ENCODE peak calls at places on chromosome X, in four cellular contexts. N is body of pancreas, E is endothelial cell of umbilical vein, O is heart left ventricle. P is an unnamed sample. For H3K4me1 and H3K27me3, the result is how much of the 10 kb centered on the place peaks cover.

GRCh38 chrX:147875866-147876596 is 35.7 kb upstream of the FMR1 start:
- DNase-seq in N (no peak), E (no peak), O (no peak), P (peak)

GRCh38 chrX:134745636-134746378 is 87.5 kb upstream of the PLAC1 start:
- DNase-seq in N (no peak), E (peak), O (no peak), P (no peak)

GRCh38 chrX:68045008-68045577 is 388.2 kb downstream of the OPHN1 start:
- DNase-seq in N (no peak), E (no peak), O (no peak), P (peak)

GRCh38 chrX:29724316-29724715 is 491.0 kb upstream of the MAGEB2 start:
- DNase-seq in N (no peak), E (no peak), O (no peak), P (no peak)

GRCh38 chrX:64739792-64740378 is 236.4 kb downstream of the ZC4H2 start:
- DNase-seq in N (no peak), E (no peak), O (no peak), P (no peak)

GRCh38 chrX:3250946-3251345 is 95.5 kb downstream of the MXRA5 start:
- DNase-seq in N (no peak), E (no peak), O (no peak), P (no peak)

GRCh38 chrX:74535211-74535621 is 79.2 kb downstream of the RLIM start:
- DNase-seq in N (no peak), E (no peak), O (no peak), P (peak)

GRCh38 chrX:64206556-64207162 is 1.2 kb upstream of the AMER1 start:
- DNase-seq in N (no peak), E (no peak), O (peak), P (peak)

GRCh38 chrX:12319012-12319519 is 180.8 kb downstream of the FRMPD4 start:
- DNase-seq in N (no peak), E (no peak), O (no peak), P (no peak)

GRCh38 chrX:26558719-26559386 is 342.9 kb downstream of the MAGEB5 start:
- DNase-seq in N (no peak), E (no peak), O (no peak), P (no peak)
- TF ChIP-seq POLR2A in N (no peak), E (no peak), O (no peak), P (no peak)

GRCh38 chrX:40165206-40165605 is 67.4 kb upstream of the BCOR start:
- DNase-seq in N (no peak), E (no peak), O (no peak), P (no peak)

GRCh38 chrX:40165861-40166260 is 68.1 kb upstream of the BCOR start:
- DNase-seq in N (no peak), E (no peak), O (no peak), P (no peak)

GRCh38 chrX:40166582-40166981 is 68.8 kb upstream of the BCOR start:
- DNase-seq in N (no peak), E (no peak), O (no peak), P (no peak)

GRCh38 chrX:40167240-40168182 is 69.8 kb upstream of the BCOR start:
- DNase-seq in N (no peak), E (no peak), O (no peak), P (peak)

DNA sequence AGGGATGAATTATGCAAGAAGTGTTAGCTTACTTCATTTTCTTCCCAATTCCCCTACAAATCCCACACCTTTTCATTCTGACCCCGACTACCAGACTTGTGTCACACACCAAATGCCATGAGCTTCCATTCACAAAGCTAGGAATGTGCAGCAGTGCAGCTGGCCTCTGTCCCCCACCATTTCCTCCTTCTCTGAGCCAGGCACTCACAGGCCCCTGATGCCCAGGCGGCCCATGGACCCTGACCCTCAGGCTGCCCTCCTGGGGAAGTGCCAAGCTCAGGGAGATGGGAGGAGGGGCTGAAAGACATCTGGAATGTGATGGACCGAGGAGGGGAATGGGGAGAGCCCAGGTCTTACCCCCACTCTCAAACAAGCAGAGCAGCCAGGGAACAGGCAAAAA is 67.0 kb upstream of the BCOR start:
- DNase-seq in N (no peak), E (no peak), O (no peak), P (no peak)
- H3K4me1 ChIP-seq in N (under half), E (under half), O (under half), P (under half)

DNA sequence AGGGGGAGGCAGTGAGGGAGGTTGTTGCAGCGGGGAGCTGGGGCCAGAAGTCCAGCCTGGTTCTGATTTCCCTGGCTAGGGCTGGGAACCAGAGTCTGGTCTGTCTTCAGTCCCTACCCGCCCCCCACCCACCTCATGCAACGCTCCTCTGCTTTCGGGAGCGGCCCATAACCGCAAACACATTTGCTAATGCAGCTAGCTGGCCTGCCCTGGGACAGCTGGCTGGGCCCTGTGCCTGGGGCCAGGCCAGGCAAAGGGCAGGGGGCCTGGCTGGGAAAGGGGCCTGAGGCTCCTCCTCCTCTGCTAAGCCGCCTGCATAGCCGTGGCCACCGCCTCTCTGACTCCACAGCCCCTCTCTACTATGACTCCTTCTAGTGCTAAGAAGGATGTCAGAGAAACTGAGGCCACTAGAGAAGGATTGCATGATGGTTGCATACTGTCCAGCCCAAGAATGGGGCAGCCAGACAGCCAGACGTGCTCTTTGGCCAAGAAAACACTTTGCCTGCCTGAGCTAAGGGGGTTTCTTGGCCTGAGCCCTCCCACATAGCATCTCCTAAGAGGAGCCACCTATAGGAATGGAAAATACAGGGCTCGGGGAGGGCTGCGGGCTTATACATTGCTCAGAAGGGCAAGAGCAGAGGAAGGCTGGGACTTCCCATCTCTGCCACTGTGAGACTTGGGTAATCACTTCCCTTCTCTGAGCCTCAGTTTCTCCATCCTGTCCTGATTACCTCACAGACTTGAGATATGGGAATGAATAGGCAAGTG is 76.9 kb downstream of the PJA1 start:
- DNase-seq in N (no peak), E (no peak), O (no peak), P (no peak)
- H3K27me3 ChIP-seq in N (under half), E (under half), O (under half), P (under half)

GRCh38 chrX:48021026-48021900 is 14.5 kb downstream of the SPACA5 start:
- DNase-seq in N (peak), E (peak), O (peak), P (peak)
- TF ChIP-seq POLR2A in N (no peak), E (no peak), O (no peak), P (no peak)

GRCh38 chrX:107440692-107441091 is 8.8 kb upstream of the FRMPD3 start:
- DNase-seq in N (no peak), E (no peak), O (no peak), P (no peak)
- H3K4me1 ChIP-seq in N (under half), E (under half), O (under half), P (under half)

GRCh38 chrX:133674726-133675470 is 259.6 kb upstream of the GPC4 start:
- DNase-seq in N (peak), E (no peak), O (no peak), P (no peak)

GRCh38 chrX:133681416-133681815 is 266.1 kb upstream of the GPC4 start:
- DNase-seq in N (no peak), E (no peak), O (no peak), P (no peak)

GRCh38 chrX:133681897-133682296 is 266.6 kb upstream of the GPC4 start:
- DNase-seq in N (no peak), E (no peak), O (no peak), P (no peak)

GRCh38 chrX:133677123-133678063 is 262.1 kb upstream of the GPC4 start:
- DNase-seq in N (no peak), E (no peak), O (no peak), P (no peak)

GRCh38 chrX:133676344-133677122 is 261.2 kb upstream of the GPC4 start:
- DNase-seq in N (peak), E (no peak), O (no peak), P (peak)
- H3K27me3 ChIP-seq in N (under half), E (under half), O (under half), P (under half)

P was measured in thyroid gland.